ENCODE peak calls at places on chromosomes 1 and 21, in five cellular contexts. W, X, C, N and I are unnamed samples.
A peak's percentile ranks its signal among the peaks of the same experiment; 100 is the strongest.

GRCh38 chr1:243483084-243483845 is 227.4 kb downstream of the SDCCAG8 start:
- DNase-seq in W (no peak), N (no peak), C (no peak), X (no peak), I (no peak)

GRCh38 chr1:228035844-228036243 is 29.0 kb downstream of the WNT3A start:
- DNase-seq in C (peak; percentile 10), W (no peak), N (no peak), X (peak; percentile 5), I (no peak)

GRCh38 chr1:55955237-55955636 is 624.1 kb downstream of the PLPP3 start:
- DNase-seq in W (no peak), X (no peak), C (no peak), N (peak; percentile 50), I (no peak)

GRCh38 chr1:171222961-171223360 is 25.3 kb upstream of the FMO1 start:
- DNase-seq in C (peak; percentile 35), W (no peak), N (peak; percentile 23), X (no peak), I (no peak)

GRCh38 chr1:186681806-186682205 is 1.6 kb upstream of the PTGS2 start:
- DNase-seq in X (no peak), N (peak; percentile 48), C (no peak), W (no peak), I (no peak)

GRCh38 chr1:115430717-115431116 is 92.7 kb upstream of the NGF start:
- DNase-seq in X (peak; percentile 33), N (peak; percentile 96), W (no peak), C (no peak), I (no peak)

GRCh38 chr1:82124987-82125638 is 324.4 kb downstream of the ADGRL2 start:
- DNase-seq in W (no peak), X (no peak), N (no peak), C (no peak), I (no peak)

GRCh38 chr1:39370602-39371001 is 120.8 kb upstream of the BMP8A start:
- DNase-seq in N (no peak), X (no peak), W (no peak), C (no peak), I (no peak)

GRCh38 chr1:69568435-69569280 is 936 bp downstream of the LRRC7 start:
- DNase-seq in N (peak; percentile 1), C (no peak), X (peak; percentile 19), W (no peak), I (peak; percentile 39)

GRCh38 chr1:212528501-212528900 is 80.1 kb upstream of the ATF3 start:
- DNase-seq in W (peak; percentile 47), X (no peak), C (no peak), N (no peak), I (no peak)

GRCh38 chr1:232263452-232263851 is 366.5 kb downstream of the SIPA1L2 start:
- DNase-seq in N (no peak), C (no peak), X (no peak), W (peak; percentile 31), I (no peak)

GRCh38 chr1:34164510-34165381 is at the start of gene CSMD2:
- DNase-seq in N (peak; percentile 59), X (peak; percentile 37), W (no peak), C (peak; percentile 46), I (peak; percentile 61)

GRCh38 chr1:115827452-115827851 is 13.5 kb downstream of the NHLH2 start:
- DNase-seq in N (no peak), C (no peak), W (no peak), X (no peak), I (no peak)

GRCh38 chr1:229273507-229274232 is 2.8 kb downstream of the RAB4A start:
- DNase-seq in W (no peak), X (no peak), C (no peak), N (peak; percentile 51), I (no peak)

GRCh38 chr1:31954607-31955283 is 16.6 kb upstream of the PTP4A2 start:
- DNase-seq in C (peak; percentile 89), X (no peak), N (peak; percentile 99), W (no peak), I (no peak)

GRCh38 chr1:14925336-14926136 is 228.0 kb upstream of the TMEM51 start:
- DNase-seq in C (no peak), W (no peak), X (no peak), N (no peak), I (no peak)

GRCh38 chr1:100343897-100344296 is 8.4 kb upstream of the CDC14A start:
- DNase-seq in X (no peak), N (no peak), C (no peak), W (no peak), I (no peak)

GRCh38 chr1:160550572-160551034 is 27.5 kb upstream of the SLAMF6 start:
- DNase-seq in N (no peak), C (peak; percentile 44), X (no peak), W (no peak), I (no peak)

GRCh38 chr1:229296541-229296941 is 25.6 kb downstream of the RAB4A start:
- DNase-seq in N (peak; percentile 84), W (no peak), C (peak; percentile 42), X (no peak), I (no peak)

GRCh38 chr1:109877320-109877771 is 33.3 kb upstream of the CSF1 start:
- DNase-seq in N (peak; percentile 89), C (peak; percentile 83), W (no peak), X (no peak), I (no peak)

GRCh38 chr1:115826642-115827041 is 14.3 kb downstream of the NHLH2 start:
- DNase-seq in N (no peak), C (no peak), X (no peak), W (peak; percentile 92), I (no peak)

GRCh38 chr1:9143250-9143649 is 14.3 kb upstream of the GPR157 start:
- DNase-seq in N (peak; percentile 65), W (no peak), X (peak; percentile 5), C (no peak), I (no peak)

GRCh38 chr21:42336065-42336464 is 14.7 kb downstream of the TFF2 start:
- DNase-seq in N (peak; percentile 24), W (no peak), C (no peak), X (no peak), I (no peak)

GRCh38 chr1:247614625-247615024 is 9.2 kb downstream of the OR2G3 start:
- DNase-seq in N (no peak), W (no peak), X (no peak), C (no peak), I (no peak)

GRCh38 chr1:14413809-14414208 is 184.7 kb upstream of the KAZN start:
- DNase-seq in X (no peak), N (peak; percentile 26), W (no peak), C (no peak), I (no peak)

GRCh38 chr1:38050397-38051141 is 4.0 kb upstream of the POU3F1 start:
- DNase-seq in N (no peak), X (no peak), W (no peak), C (no peak), I (no peak)

GRCh38 chr1:119603695-119604094 is 44.4 kb downstream of the ZNF697 start:
- DNase-seq in N (peak; percentile 47), X (no peak), W (no peak), C (no peak), I (no peak)

GRCh38 chr1:155981266-155982088 is 3.1 kb upstream of the ARHGEF2 start:
- DNase-seq in W (no peak), X (no peak), N (peak; percentile 80), C (no peak), I (no peak)

GRCh38 chr1:60924964-60925798 is 157.2 kb upstream of the NFIA start:
- DNase-seq in W (no peak), C (peak; percentile 37), X (no peak), N (no peak), I (peak; percentile 67)

GRCh38 chr1:177848577-177848976 is 121.3 kb downstream of the SEC16B start:
- DNase-seq in C (no peak), X (no peak), W (no peak), N (peak; percentile 20), I (no peak)

GRCh38 chr1:201021333-201022177 is 2.0 kb downstream of the KIF21B start:
- DNase-seq in N (no peak), W (no peak), X (no peak), C (no peak), I (peak; percentile 18)

GRCh38 chr1:168373869-168374268 is 93.2 kb downstream of the TBX19 start:
- DNase-seq in W (no peak), X (no peak), N (peak; percentile 13), C (no peak), I (no peak)

GRCh38 chr1:6384135-6384534 is 9.4 kb downstream of the ACOT7 start:
- DNase-seq in X (no peak), N (no peak), W (no peak), C (no peak), I (no peak)

GRCh38 chr1:213061263-213061662 is 10.2 kb downstream of the RPS6KC1 start:
- DNase-seq in X (no peak), N (no peak), W (no peak), C (no peak), I (no peak)